ENCODE peak calls at places on chromosomes 6 and 20, in ten cellular contexts. S is immature natural killer cell; P is HFF-Myc; L is globus pallidus; R is effector CD4-positive, alpha-beta T cell; U is stimulated activated CD4-positive, alpha-beta T cell treated with anti-CD3 and anti-CD28 coated beads, Interleukin-1b, Interleukin-23, amount 100 ng/mL, for 48 hours; O is mesendoderm; C is ACHN; T is K562; D is NCI-H1930. W is an unnamed sample.

GRCh38 chr6:32529697-32530429 is at the start of gene HLA-DRB5:
- DNase-seq in P (no peak), L (peak), D (no peak), C (peak), S (no peak), U (no peak), T (no peak), R (no peak), O (peak), W (no peak)

GRCh38 chr20:54716169-54716747 is 240.9 kb downstream of the DOK5 start:
- DNase-seq in L (no peak), O (no peak), C (no peak), P (no peak), U (no peak), S (no peak), R (no peak), T (no peak), D (no peak), W (peak)

GRCh38 chr20:59032713-59033059 is 551 bp upstream of the ATP5F1E start:
- DNase-seq in S (no peak), C (peak), P (no peak), T (no peak), O (peak), R (no peak), D (peak), L (no peak), U (no peak), W (no peak)

GRCh38 chr6:159099311-159099710 is 54.5 kb upstream of the TAGAP start:
- DNase-seq in R (no peak), D (no peak), C (no peak), L (no peak), T (no peak), O (no peak), P (no peak), S (no peak), U (no peak), W (no peak)

GRCh38 chr20:23629017-23629541 is 8.7 kb downstream of the CST3 start:
- DNase-seq in C (peak), S (no peak), T (no peak), O (peak), U (no peak), R (no peak), P (no peak), D (no peak), L (no peak), W (no peak)

GRCh38 chr20:3887870-3888614 is 1.1 kb upstream of the PANK2 start:
- DNase-seq in T (no peak), C (peak), U (no peak), D (no peak), R (no peak), P (no peak), S (no peak), O (no peak), L (no peak), W (no peak)

GRCh38 chr6:152091851-152092341 is 284.4 kb downstream of the ESR1 start:
- DNase-seq in P (no peak), R (no peak), T (no peak), C (no peak), L (no peak), S (no peak), D (no peak), U (no peak), O (no peak), W (no peak)

GRCh38 chr6:138434915-138435314 is 30.9 kb downstream of the HEBP2 start:
- DNase-seq in R (no peak), P (no peak), L (no peak), C (no peak), T (no peak), S (no peak), O (no peak), D (no peak), U (no peak), W (no peak)

GRCh38 chr20:64083380-64084208 is 604 bp downstream of the LKAAEAR1 start:
- DNase-seq in D (peak), P (no peak), U (peak), T (peak), O (peak), S (peak), R (peak), L (peak), C (peak), W (peak)

GRCh38 chr6:52522151-52522626 is 54.7 kb downstream of the TRAM2 start:
- DNase-seq in L (no peak), P (no peak), S (no peak), R (no peak), U (no peak), D (no peak), C (no peak), T (peak), O (no peak), W (no peak)

GRCh38 chr6:31908791-31909190 is 6.9 kb upstream of the ZBTB12 start:
- DNase-seq in C (no peak), U (no peak), O (no peak), S (no peak), L (no peak), R (no peak), P (no peak), D (no peak), T (no peak), W (no peak)

W was measured in NCI-H446.